ENCODE peak calls at places on chromosome 17, in nine cellular contexts. W is esophagus squamous epithelium; M is adipocyte; K is PC-3; H is naive thymus-derived CD4-positive, alpha-beta T cell; V is thoracic aorta; Z is CD4-positive, CD25-positive, alpha-beta regulatory T cell; L is CD8-positive, alpha-beta memory T cell; J is Caco-2. Q is an unnamed sample. For H3K4me1, the result is how much of the 10 kb centered on the place peaks cover.

GRCh38 chr17:55451758-55452468 is 30.3 kb upstream of the MMD start:
- DNase-seq in W (no peak), M (peak), K (no peak), H (no peak), V (no peak), Z (no peak), L (no peak), J (no peak), Q (no peak)

GRCh38 chr17:6639651-6640535 is 618 bp downstream of the KIAA0753 start:
- DNase-seq in W (no peak), M (peak), K (peak), H (no peak), V (no peak), Z (peak), L (no peak), J (peak), Q (no peak)

GRCh38 chr17:34637548-34638525 is 58.5 kb downstream of the TMEM132E start:
- DNase-seq in W (peak), M (peak), K (peak), H (peak), V (no peak), Z (peak), L (peak), J (peak), Q (peak)

GRCh38 chr17:81599719-81600486 is 37.0 kb downstream of the NPLOC4 start:
- DNase-seq in W (no peak), M (peak), K (no peak), H (no peak), V (no peak), Z (no peak), L (no peak), J (no peak), Q (no peak)

GRCh38 chr17:6684460-6684783 is 28.7 kb downstream of the SLC13A5 start:
- DNase-seq in W (no peak), M (no peak), K (no peak), H (no peak), V (no peak), Z (no peak), L (no peak), J (no peak), Q (no peak)

GRCh38 chr17:50354198-50354597 is 8.3 kb downstream of the XYLT2 start:
- DNase-seq in W (no peak), M (no peak), K (no peak), H (no peak), V (no peak), Z (no peak), L (no peak), J (no peak), Q (no peak)

GRCh38 chr17:51585514-51586104 is 325.3 kb downstream of the UTP18 start:
- DNase-seq in W (no peak), M (no peak), K (peak), H (no peak), V (no peak), Z (no peak), L (no peak), J (peak), Q (no peak)

GRCh38 chr17:8736796-8737195 is 7.8 kb downstream of the CCDC42 start:
- DNase-seq in W (no peak), M (no peak), K (no peak), H (no peak), V (no peak), Z (no peak), L (no peak), J (no peak), Q (no peak)

GRCh38 chr17:73594025-73594424 is 50.2 kb downstream of the SDK2 start:
- DNase-seq in W (no peak), M (no peak), K (no peak), H (no peak), V (no peak), Z (no peak), L (no peak), J (no peak), Q (no peak)

GRCh38 chr17:44900894-44901293 is 1.6 kb upstream of the EFTUD2 start:
- DNase-seq in W (no peak), M (peak), K (peak), H (no peak), V (no peak), Z (no peak), L (no peak), J (no peak), Q (no peak)

GRCh38 chr17:19508327-19508867 is 25.3 kb upstream of the SLC47A1 start:
- DNase-seq in W (no peak), M (no peak), K (no peak), H (no peak), V (no peak), Z (peak), L (peak), J (no peak), Q (peak)

GRCh38 chr17:36117505-36118382 is 14.1 kb downstream of the CCL4 start:
- DNase-seq in W (no peak), M (no peak), K (no peak), H (no peak), V (no peak), Z (no peak), L (no peak), J (no peak), Q (no peak)

GRCh38 chr17:67500261-67500660 is 123.2 kb downstream of the PITPNC1 start:
- DNase-seq in W (no peak), M (peak), K (peak), H (no peak), V (no peak), Z (no peak), L (no peak), J (no peak), Q (no peak)

GRCh38 chr17:71035226-71035625 is 865.9 kb downstream of the KCNJ2 start:
- DNase-seq in W (no peak), M (no peak), K (no peak), H (no peak), V (no peak), Z (no peak), L (no peak), J (no peak), Q (no peak)
- H3K4me1 ChIP-seq in W (under half), M (under half), K (under half), H (under half), V (under half), Z (under half), L (under half), J (under half), Q (under half)

GRCh38 chr17:4950075-4950756 is 703 bp upstream of the ENO3 start:
- DNase-seq in W (no peak), M (no peak), K (peak), H (no peak), V (no peak), Z (no peak), L (peak), J (no peak), Q (no peak)

GRCh38 chr17:4950757-4951204 is at the start of gene ENO3:
- DNase-seq in W (no peak), M (no peak), K (no peak), H (no peak), V (no peak), Z (no peak), L (no peak), J (no peak), Q (no peak)

GRCh38 chr17:4953461-4953961 is 2.6 kb downstream of the ENO3 start:
- DNase-seq in W (no peak), M (peak), K (no peak), H (no peak), V (no peak), Z (no peak), L (no peak), J (no peak), Q (no peak)

GRCh38 chr17:4949321-4950074 is 1.2 kb upstream of the PFN1 start:
- DNase-seq in W (peak), M (peak), K (peak), H (peak), V (no peak), Z (peak), L (peak), J (peak), Q (peak)

DNA sequence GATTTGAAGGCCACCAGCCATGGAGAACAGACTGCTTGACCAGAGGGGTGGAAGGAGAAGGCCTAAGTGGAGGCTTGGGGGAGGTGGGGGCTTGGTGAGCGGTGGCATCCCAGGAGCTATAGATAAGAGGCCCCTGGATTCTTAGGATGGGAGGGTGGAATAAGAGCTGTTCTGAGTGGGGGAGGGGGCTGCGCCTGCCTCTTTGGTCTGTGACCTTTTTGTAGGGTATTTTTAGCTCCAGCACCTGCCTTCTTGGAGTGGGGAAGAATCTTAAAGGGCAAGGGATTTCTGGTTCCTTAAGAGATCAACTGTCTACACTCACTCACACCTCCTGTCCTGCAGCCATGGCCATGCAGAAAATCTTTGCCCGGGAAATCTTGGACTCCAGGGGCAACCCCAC is 567 bp downstream of the ENO3 start:
- DNase-seq in W (no peak), M (no peak), K (no peak), H (no peak), V (no peak), Z (no peak), L (no peak), J (no peak), Q (no peak)
- H3K4me3 ChIP-seq in W (no peak), M (no peak), K (no peak), H (no peak), V (no peak), Z (no peak), L (no peak), J (no peak), Q (no peak)

GRCh38 chr17:37769050-37769449 is 24.2 kb upstream of the HNF1B start:
- DNase-seq in W (no peak), M (no peak), K (no peak), H (no peak), V (no peak), Z (no peak), L (no peak), J (no peak), Q (no peak)

GRCh38 chr17:37768438-37768837 is 23.6 kb upstream of the HNF1B start:
- DNase-seq in W (no peak), M (no peak), K (no peak), H (no peak), V (no peak), Z (no peak), L (no peak), J (no peak), Q (no peak)

GRCh38 chr17:37774508-37774907 is 29.6 kb upstream of the HNF1B start:
- DNase-seq in W (no peak), M (no peak), K (no peak), H (no peak), V (no peak), Z (no peak), L (no peak), J (no peak), Q (no peak)

GRCh38 chr17:37772982-37773381 is 28.1 kb upstream of the HNF1B start:
- DNase-seq in W (no peak), M (no peak), K (no peak), H (no peak), V (no peak), Z (no peak), L (no peak), J (no peak), Q (no peak)

GRCh38 chr17:37770631-37771518 is 26.0 kb upstream of the HNF1B start:
- DNase-seq in W (no peak), M (peak), K (peak), H (no peak), V (no peak), Z (no peak), L (peak), J (peak), Q (peak)
- H3K4me1 ChIP-seq in W (under half), M (under half), K (under half), H (under half), V (under half), Z (under half), L (under half), J (under half), Q (under half)

GRCh38 chr17:11240841-11241610 is at the start of gene SHISA6:
- DNase-seq in W (no peak), M (no peak), K (no peak), H (no peak), V (no peak), Z (no peak), L (no peak), J (peak), Q (no peak)

GRCh38 chr17:11239379-11239970 is 1.5 kb upstream of the SHISA6 start:
- DNase-seq in W (no peak), M (no peak), K (no peak), H (no peak), V (no peak), Z (no peak), L (no peak), J (no peak), Q (no peak)

GRCh38 chr17:11240041-11240801 is 792 bp upstream of the SHISA6 start:
- DNase-seq in W (no peak), M (no peak), K (no peak), H (no peak), V (no peak), Z (no peak), L (no peak), J (peak), Q (no peak)

GRCh38 chr17:11238710-11239109 is 2.3 kb upstream of the SHISA6 start:
- DNase-seq in W (no peak), M (no peak), K (no peak), H (no peak), V (no peak), Z (no peak), L (no peak), J (no peak), Q (no peak)

DNA sequence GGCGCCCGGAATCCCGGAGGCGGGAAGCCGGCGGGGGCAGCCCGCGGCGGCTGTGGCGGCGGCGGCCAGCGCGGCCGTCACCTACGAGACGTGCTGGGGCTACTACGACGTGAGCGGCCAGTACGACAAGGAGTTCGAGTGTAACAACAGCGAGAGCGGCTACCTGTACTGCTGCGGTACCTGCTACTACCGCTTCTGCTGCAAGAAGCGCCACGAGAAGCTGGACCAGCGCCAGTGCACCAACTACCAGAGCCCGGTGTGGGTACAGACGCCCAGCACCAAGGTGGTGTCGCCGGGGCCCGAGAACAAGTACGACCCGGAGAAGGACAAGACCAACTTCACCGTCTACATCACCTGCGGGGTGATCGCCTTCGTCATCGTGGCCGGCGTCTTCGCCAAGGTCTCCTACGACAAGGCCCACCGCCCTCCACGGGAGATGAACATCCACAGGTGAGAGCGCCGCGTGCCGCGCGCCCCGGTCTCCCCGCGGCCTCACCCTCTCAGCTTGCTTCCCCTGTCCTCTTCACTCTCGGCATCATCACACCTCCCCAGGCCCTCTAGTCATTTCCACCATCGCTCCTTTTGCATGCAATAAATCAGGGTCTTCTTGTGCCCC is 706 bp downstream of the SHISA6 start:
- DNase-seq in W (no peak), M (no peak), K (no peak), H (no peak), V (no peak), Z (no peak), L (no peak), J (no peak), Q (no peak)
- H3K4me3 ChIP-seq in W (peak), M (no peak), K (no peak), H (no peak), V (no peak), Z (no peak), L (no peak), J (peak), Q (no peak)

DNA sequence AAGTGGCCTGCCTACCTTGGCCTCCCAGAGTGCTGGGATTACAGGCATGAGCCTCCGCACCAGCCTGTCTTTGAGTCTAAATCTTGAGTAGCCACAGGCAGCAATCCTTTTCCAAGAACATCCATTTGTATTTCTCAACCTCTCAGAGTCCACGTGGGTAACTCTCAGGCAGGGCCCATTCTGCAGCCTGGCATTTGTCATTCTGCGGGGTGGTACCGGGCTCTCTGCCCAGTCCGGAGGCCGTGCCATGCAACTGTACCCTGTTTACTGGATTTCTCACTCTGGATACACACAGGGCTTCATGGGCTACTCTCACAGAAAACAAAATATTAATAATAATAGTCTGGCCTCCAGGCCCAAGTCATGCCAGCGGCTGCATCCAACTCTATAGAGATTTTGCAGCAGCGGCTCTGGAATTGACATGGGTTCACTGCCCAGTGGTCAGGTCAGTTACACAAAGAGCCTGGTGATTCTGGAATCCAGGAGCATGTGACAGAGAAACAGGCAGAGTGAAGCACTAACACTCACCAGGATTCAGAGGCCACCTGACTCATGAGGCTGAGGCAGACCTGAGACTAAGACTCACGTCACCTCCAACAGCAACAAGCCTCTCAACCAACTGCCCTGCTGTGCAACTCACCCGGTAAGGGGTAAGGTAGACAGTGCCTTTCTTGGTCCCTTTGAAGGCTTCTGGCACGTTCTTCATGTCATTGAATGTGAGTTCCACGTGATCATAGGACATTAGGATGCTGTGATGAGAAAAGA is 4.0 kb downstream of the WBP2 start:
- DNase-seq in W (no peak), M (no peak), K (no peak), H (no peak), V (no peak), Z (no peak), L (no peak), J (no peak), Q (no peak)
- H3K4me1 ChIP-seq in W (half or more), M (half or more), K (under half), H (under half), V (under half), Z (under half), L (under half), J (under half), Q (under half)

GRCh38 chr17:32323784-32324590 is 18.0 kb downstream of the C17orf75 start:
- DNase-seq in W (no peak), M (no peak), K (peak), H (no peak), V (no peak), Z (no peak), L (peak), J (no peak), Q (no peak)
- H3K4me3 ChIP-seq in W (peak), M (peak), K (no peak), H (no peak), V (peak), Z (no peak), L (peak), J (no peak), Q (no peak)

DNA sequence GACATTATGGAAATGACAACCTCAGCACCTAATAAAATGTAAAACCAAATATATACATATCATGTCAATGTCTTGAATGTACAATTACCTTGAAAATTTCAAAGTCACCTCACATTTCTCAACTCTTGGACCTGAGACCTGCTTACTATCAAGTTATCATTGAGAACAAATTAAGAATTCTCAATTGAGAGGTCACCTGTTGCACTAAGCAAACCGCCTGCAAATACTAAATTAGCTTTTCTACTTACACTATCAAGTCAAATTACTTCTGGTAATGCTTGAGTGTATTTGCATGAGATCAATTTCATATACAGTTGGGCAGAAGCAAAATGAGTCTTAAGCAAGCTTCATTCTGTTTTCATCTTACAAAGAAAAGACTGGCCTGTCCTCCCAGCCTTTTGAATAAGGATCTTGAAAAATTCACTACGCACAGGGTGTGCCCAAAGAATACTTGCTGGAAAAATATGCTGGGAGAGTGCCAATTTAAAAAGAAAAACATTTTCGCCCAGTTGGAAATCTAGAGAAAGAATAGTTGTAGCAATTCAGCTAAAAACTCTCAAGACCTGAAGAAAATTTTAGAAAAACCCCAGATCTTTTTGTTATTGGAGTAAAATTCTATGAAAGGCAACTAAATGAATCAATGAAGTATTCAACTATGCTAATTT is 35.7 kb downstream of the KANSL1 start:
- DNase-seq in W (no peak), M (peak), K (no peak), H (no peak), V (no peak), Z (no peak), L (no peak), J (no peak), Q (peak)
- H3K4me1 ChIP-seq in W (half or more), M (half or more), K (under half), H (half or more), V (half or more), Z (half or more), L (half or more), J (under half), Q (under half)